ENCODE peak calls at places on chromosomes 5 and 9, in nine cellular contexts. R, W, X, Y, F, Z, I, J and V are unnamed samples.

GRCh38 chr9:107338911-107339659 is 56.0 kb downstream of the RAD23B start:
- DNase-seq in W (no peak), R (no peak), J (no peak), Z (no peak), X (no peak), Y (no peak), I (no peak), F (no peak), V (no peak)

GRCh38 chr9:96523429-96523828 is 73.5 kb downstream of the HABP4 start:
- DNase-seq in I (no peak), Y (no peak), X (peak; percentile 93), W (no peak), Z (no peak), J (peak; percentile 68), R (no peak), F (no peak), V (no peak)

GRCh38 chr5:31921852-31922305 is 252.2 kb downstream of the GOLPH3 start:
- DNase-seq in R (no peak), W (peak; percentile 49), Z (no peak), X (no peak), J (no peak), Y (no peak), I (no peak), F (no peak), V (no peak)

GRCh38 chr9:137438591-137439157 is 2.5 kb downstream of the ENTPD8 start:
- DNase-seq in J (no peak), R (peak; percentile 65), I (no peak), X (no peak), Z (no peak), F (no peak), W (no peak), Y (no peak), V (no peak)

GRCh38 chr9:136533775-136534157 is 12.1 kb downstream of the NOTCH1 start:
- DNase-seq in Z (no peak), X (no peak), J (no peak), R (peak; percentile 93), W (no peak), Y (peak; percentile 65), F (no peak), I (peak; percentile 83), V (peak; percentile 73)

GRCh38 chr9:134186471-134187109 is 22.2 kb upstream of the RNU6ATAC start:
- DNase-seq in I (no peak), W (no peak), Z (no peak), F (peak; percentile 44), J (peak; percentile 68), X (peak; percentile 60), Y (no peak), R (peak; percentile 77), V (peak; percentile 14)

GRCh38 chr9:3468407-3469205 is 57.2 kb downstream of the RFX3 start:
- DNase-seq in F (no peak), W (no peak), Y (no peak), I (no peak), Z (no peak), J (no peak), R (no peak), X (no peak), V (no peak)

GRCh38 chr9:74824654-74825053 is 63.1 kb downstream of the TRPM6 start:
- DNase-seq in J (no peak), W (no peak), F (no peak), I (no peak), R (no peak), X (no peak), Y (no peak), Z (peak; percentile 67), V (peak; percentile 72)

GRCh38 chr5:99060306-99061261 is 131.8 kb upstream of the CHD1 start:
- DNase-seq in I (peak; percentile 89), R (peak; percentile 92), W (peak; percentile 65), X (peak; percentile 73), F (peak; percentile 65), Z (peak; percentile 77), Y (peak; percentile 78), J (peak; percentile 89), V (peak; percentile 87)
- TF ChIP-seq CTCF in I (peak; percentile 95), R (peak; percentile 92), W (peak; percentile 85), X (peak; percentile 61), F (peak; percentile 75), Z (peak; percentile 64), Y (peak; percentile 76), J (peak; percentile 71), V (peak; percentile 89)

GRCh38 chr9:113622600-113623400 is 159.3 kb downstream of the RGS3 start:
- DNase-seq in F (no peak), I (no peak), Z (peak; percentile 82), J (no peak), R (peak; percentile 70), Y (no peak), W (peak; percentile 89), X (peak; percentile 84), V (no peak)
- H3K27ac ChIP-seq in F (no peak overlapping the region), I (no peak overlapping the region), Z (peak overlapping the region; percentile 100), J (no peak overlapping the region), R (no peak overlapping the region), Y (no peak overlapping the region), W (peak overlapping the region; percentile 46), X (peak overlapping the region; percentile 33), V (no peak overlapping the region)

DNA sequence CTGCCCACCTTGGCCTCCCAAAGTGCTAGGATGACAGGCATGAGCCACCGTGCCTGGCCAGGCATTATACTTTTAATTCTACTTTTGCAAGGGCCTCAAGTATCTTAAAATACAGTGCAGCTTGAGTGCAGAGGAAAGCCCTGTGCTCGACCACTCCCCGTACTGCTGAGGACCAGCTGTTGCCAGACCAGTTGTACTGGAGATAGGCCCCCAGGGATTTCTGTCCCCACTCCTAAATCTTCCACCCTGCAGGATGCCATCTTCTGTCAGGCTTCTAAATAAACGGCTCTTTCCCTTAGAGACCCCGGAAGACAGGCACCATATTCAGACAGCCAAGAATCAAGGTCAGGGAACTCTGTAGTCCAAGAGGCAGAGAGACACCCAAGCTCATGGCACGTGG is 16.6 kb upstream of the PSMD5 start:
- DNase-seq in W (no peak), I (no peak), F (no peak), J (no peak), Z (no peak), R (no peak), X (no peak), Y (no peak), V (no peak)
- H3K36me3 ChIP-seq in W (peaks cover 42% of the 10 kb centered on the region), I (peaks cover 59% of the 10 kb centered on the region), F (peaks cover 98% of the 10 kb centered on the region), J (no peaks in the 10 kb centered on the region), Z (peaks cover 36% of the 10 kb centered on the region), R (peaks cover 51% of the 10 kb centered on the region), X (peaks cover 85% of the 10 kb centered on the region), Y (no peaks in the 10 kb centered on the region), V (no peaks in the 10 kb centered on the region)

GRCh38 chr5:133247881-133248642 is 196.2 kb downstream of the HSPA4 start:
- DNase-seq in W (peak; percentile 49), Y (no peak), X (no peak), I (no peak), F (peak; percentile 83), J (peak; percentile 77), Z (peak; percentile 87), R (peak; percentile 73), V (no peak)
- TF ChIP-seq CTCF in W (peak; percentile 59), Y (no peak), X (peak; percentile 28), I (no peak), F (peak; percentile 99), J (no peak), Z (peak; percentile 98), R (peak; percentile 39), V (peak; percentile 26)